ENCODE peak calls at places on chromosomes 12 and 14, in five cellular contexts. One of them, this sample, is unnamed.

GRCh38 chr14:69481815-69482568 is 2.5 kb upstream of the PLEKHD1 start:
- DNase-seq in cardiac fibroblast: no peak
- DNase-seq in foreskin fibroblast: no peak
- DNase-seq in astrocyte of the spinal cord: no peak
- DNase-seq in astrocyte of the cerebellum: no peak
- DNase-seq in this sample: no peak

GRCh38 chr14:47300801-47301200 is 374.6 kb downstream of the MDGA2 start:
- DNase-seq in astrocyte of the cerebellum: no peak
- DNase-seq in cardiac fibroblast: no peak
- DNase-seq in foreskin fibroblast: no peak
- DNase-seq in astrocyte of the spinal cord: peak
- DNase-seq in this sample: peak

GRCh38 chr14:33280646-33281045 is 342.0 kb downstream of the NPAS3 start:
- DNase-seq in foreskin fibroblast: peak
- DNase-seq in astrocyte of the cerebellum: no peak
- DNase-seq in cardiac fibroblast: peak
- DNase-seq in astrocyte of the spinal cord: peak
- DNase-seq in this sample: peak

GRCh38 chr12:101670007-101670671 is 27.3 kb upstream of the CHPT1 start:
- DNase-seq in cardiac fibroblast: peak
- DNase-seq in astrocyte of the spinal cord: peak
- DNase-seq in foreskin fibroblast: peak
- DNase-seq in astrocyte of the cerebellum: peak
- DNase-seq in this sample: peak

GRCh38 chr12:15856097-15856982 is 25.8 kb upstream of the STRAP start:
- DNase-seq in foreskin fibroblast: peak
- DNase-seq in astrocyte of the spinal cord: peak
- DNase-seq in cardiac fibroblast: peak
- DNase-seq in astrocyte of the cerebellum: peak
- DNase-seq in this sample: peak

GRCh38 chr12:4282892-4283511 is 9.4 kb downstream of the CCND2 start:
- DNase-seq in cardiac fibroblast: no peak
- DNase-seq in astrocyte of the spinal cord: no peak
- DNase-seq in astrocyte of the cerebellum: no peak
- DNase-seq in foreskin fibroblast: no peak
- DNase-seq in this sample: no peak

GRCh38 chr12:93107514-93107942 is 178.4 kb upstream of the EEA1 start:
- DNase-seq in foreskin fibroblast: peak
- DNase-seq in astrocyte of the spinal cord: peak
- DNase-seq in cardiac fibroblast: no peak
- DNase-seq in astrocyte of the cerebellum: no peak
- DNase-seq in this sample: no peak

GRCh38 chr14:80587096-80587724 is 354.3 kb downstream of the CEP128 start:
- DNase-seq in foreskin fibroblast: peak
- DNase-seq in cardiac fibroblast: peak
- DNase-seq in astrocyte of the cerebellum: peak
- DNase-seq in astrocyte of the spinal cord: peak
- DNase-seq in this sample: peak

DNA sequence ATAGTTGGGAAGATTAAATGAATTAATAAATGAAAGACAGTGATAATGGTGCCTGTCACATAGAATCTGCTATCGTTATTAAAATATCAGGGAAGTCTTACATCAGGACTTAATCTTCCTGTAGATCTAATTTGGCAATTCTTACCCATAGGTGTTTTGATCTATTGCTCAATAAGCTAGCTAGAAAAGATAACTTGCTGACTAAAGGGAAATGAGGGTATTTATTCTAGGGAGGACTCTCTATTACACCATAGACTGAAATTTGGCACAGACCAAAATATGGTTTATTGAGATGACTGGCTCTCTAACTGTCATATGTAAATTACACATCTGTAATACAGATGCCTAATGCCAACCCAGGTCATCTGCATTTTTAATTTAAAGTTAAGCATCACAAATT is 11.5 kb downstream of the HAL start:
- DNase-seq in astrocyte of the spinal cord: no peak
- DNase-seq in cardiac fibroblast: no peak
- DNase-seq in astrocyte of the cerebellum: no peak
- DNase-seq in foreskin fibroblast: no peak
- DNase-seq in this sample: no peak
- H3K4me3 ChIP-seq in astrocyte of the spinal cord: no peak
- H3K4me3 ChIP-seq in cardiac fibroblast: no peak
- H3K4me3 ChIP-seq in astrocyte of the cerebellum: no peak
- H3K4me3 ChIP-seq in foreskin fibroblast: no peak
- H3K4me3 ChIP-seq in this sample: no peak

DNA sequence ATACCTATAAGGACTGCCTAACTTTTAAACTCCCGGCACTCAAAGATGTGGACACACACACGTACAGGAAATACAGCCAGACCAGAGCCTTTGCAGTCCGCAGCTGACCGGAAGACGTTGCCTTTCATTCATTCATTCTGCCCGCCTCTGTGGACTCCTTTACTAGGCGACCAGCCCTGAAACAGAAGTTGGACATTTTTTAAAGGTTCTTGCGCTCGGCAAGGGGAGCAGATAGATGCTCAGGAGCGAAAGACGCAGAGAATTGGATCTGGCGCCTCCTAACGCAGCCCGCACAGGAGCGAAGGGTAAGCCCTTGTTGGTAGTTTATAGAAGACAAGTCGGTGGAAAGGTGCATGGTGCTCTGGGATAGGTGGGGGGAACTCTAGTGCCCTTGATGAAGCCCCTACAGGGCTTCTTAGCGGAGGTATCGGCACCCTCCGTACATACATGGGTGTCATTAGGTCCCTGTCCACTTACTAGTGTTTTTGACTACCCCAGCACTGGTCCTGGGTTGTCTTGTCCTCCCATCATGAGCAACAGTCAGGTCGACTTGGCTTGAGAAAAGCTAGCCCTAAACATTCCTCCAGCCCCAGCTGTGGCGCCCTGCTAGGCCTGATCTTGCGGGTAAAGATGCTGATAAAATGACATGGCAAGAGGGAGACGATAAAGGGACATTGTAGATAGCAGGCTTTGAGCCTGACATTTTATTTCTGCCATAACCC is at the start of gene KDM2B:
- DNase-seq in cardiac fibroblast: peak
- DNase-seq in astrocyte of the cerebellum: no peak
- DNase-seq in astrocyte of the spinal cord: peak
- DNase-seq in foreskin fibroblast: peak
- DNase-seq in this sample: peak
- TF ChIP-seq CTCF in cardiac fibroblast: no peak
- TF ChIP-seq CTCF in astrocyte of the cerebellum: no peak
- TF ChIP-seq CTCF in astrocyte of the spinal cord: no peak
- TF ChIP-seq CTCF in foreskin fibroblast: no peak
- TF ChIP-seq CTCF in this sample: no peak

GRCh38 chr12:14280921-14281320 is 84.6 kb upstream of the ATF7IP start:
- DNase-seq in astrocyte of the spinal cord: no peak
- DNase-seq in astrocyte of the cerebellum: no peak
- DNase-seq in cardiac fibroblast: no peak
- DNase-seq in foreskin fibroblast: no peak
- DNase-seq in this sample: no peak
- H3K4me3 ChIP-seq in astrocyte of the spinal cord: no peak
- H3K4me3 ChIP-seq in astrocyte of the cerebellum: no peak
- H3K4me3 ChIP-seq in cardiac fibroblast: no peak
- H3K4me3 ChIP-seq in foreskin fibroblast: no peak
- H3K4me3 ChIP-seq in this sample: no peak

GRCh38 chr12:10959777-10960176 is 20.7 kb upstream of the TAS2R14 start:
- DNase-seq in foreskin fibroblast: peak
- DNase-seq in cardiac fibroblast: no peak
- DNase-seq in astrocyte of the spinal cord: no peak
- DNase-seq in astrocyte of the cerebellum: no peak
- DNase-seq in this sample: peak
- TF ChIP-seq CTCF in foreskin fibroblast: no peak
- TF ChIP-seq CTCF in cardiac fibroblast: no peak
- TF ChIP-seq CTCF in astrocyte of the spinal cord: no peak
- TF ChIP-seq CTCF in astrocyte of the cerebellum: no peak
- TF ChIP-seq CTCF in this sample: no peak

DNA sequence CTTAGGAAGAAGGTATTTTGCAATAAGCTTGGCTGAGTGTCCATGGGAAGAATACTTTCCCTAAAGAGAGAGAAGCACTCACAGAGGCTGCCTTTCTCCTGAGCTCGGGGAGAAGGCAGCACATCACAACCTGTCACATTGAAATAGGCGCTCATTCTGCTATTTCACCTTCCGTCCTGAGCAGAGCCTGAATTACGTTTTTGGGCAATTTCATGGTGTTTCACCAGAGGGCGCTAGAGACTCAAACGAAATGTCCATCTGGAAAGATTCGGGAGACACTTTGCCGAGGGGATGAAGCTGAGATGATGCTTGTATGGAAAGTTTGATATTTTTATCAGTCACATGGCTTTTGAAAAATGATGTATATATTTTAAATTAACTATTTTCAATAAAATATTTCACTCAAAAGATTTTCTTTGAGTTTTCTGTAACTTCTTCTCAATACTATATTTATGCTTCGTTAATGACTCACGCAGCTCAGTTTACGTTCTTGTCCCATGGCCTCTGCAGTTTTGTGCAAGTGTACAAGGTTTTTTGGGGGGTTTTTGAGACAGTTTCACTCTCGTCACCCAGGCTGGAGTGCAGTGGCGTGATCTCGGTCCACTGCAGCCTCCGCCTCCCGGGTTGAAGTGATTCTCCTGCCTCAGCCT is 17.4 kb upstream of the B4GALNT3 start:
- DNase-seq in cardiac fibroblast: peak
- DNase-seq in foreskin fibroblast: peak
- DNase-seq in astrocyte of the spinal cord: peak
- DNase-seq in astrocyte of the cerebellum: peak
- DNase-seq in this sample: peak
- H3K4me3 ChIP-seq in cardiac fibroblast: no peak
- H3K4me3 ChIP-seq in foreskin fibroblast: no peak
- H3K4me3 ChIP-seq in astrocyte of the spinal cord: no peak
- H3K4me3 ChIP-seq in astrocyte of the cerebellum: no peak
- H3K4me3 ChIP-seq in this sample: no peak

GRCh38 chr14:24409956-24410355 is 11.2 kb downstream of the NYNRIN start:
- DNase-seq in astrocyte of the cerebellum: no peak
- DNase-seq in cardiac fibroblast: no peak
- DNase-seq in foreskin fibroblast: no peak
- DNase-seq in astrocyte of the spinal cord: no peak
- DNase-seq in this sample: no peak

GRCh38 chr14:24409217-24409616 is 10.4 kb downstream of the NYNRIN start:
- DNase-seq in cardiac fibroblast: no peak
- DNase-seq in astrocyte of the cerebellum: no peak
- DNase-seq in foreskin fibroblast: no peak
- DNase-seq in astrocyte of the spinal cord: no peak
- DNase-seq in this sample: no peak

GRCh38 chr14:24414077-24414476 is 15.3 kb downstream of the NYNRIN start:
- DNase-seq in astrocyte of the spinal cord: no peak
- DNase-seq in cardiac fibroblast: no peak
- DNase-seq in foreskin fibroblast: no peak
- DNase-seq in astrocyte of the cerebellum: no peak
- DNase-seq in this sample: no peak

GRCh38 chr14:24408764-24409163 is 10.0 kb downstream of the NYNRIN start:
- DNase-seq in astrocyte of the spinal cord: no peak
- DNase-seq in cardiac fibroblast: no peak
- DNase-seq in astrocyte of the cerebellum: no peak
- DNase-seq in foreskin fibroblast: peak
- DNase-seq in this sample: no peak

DNA sequence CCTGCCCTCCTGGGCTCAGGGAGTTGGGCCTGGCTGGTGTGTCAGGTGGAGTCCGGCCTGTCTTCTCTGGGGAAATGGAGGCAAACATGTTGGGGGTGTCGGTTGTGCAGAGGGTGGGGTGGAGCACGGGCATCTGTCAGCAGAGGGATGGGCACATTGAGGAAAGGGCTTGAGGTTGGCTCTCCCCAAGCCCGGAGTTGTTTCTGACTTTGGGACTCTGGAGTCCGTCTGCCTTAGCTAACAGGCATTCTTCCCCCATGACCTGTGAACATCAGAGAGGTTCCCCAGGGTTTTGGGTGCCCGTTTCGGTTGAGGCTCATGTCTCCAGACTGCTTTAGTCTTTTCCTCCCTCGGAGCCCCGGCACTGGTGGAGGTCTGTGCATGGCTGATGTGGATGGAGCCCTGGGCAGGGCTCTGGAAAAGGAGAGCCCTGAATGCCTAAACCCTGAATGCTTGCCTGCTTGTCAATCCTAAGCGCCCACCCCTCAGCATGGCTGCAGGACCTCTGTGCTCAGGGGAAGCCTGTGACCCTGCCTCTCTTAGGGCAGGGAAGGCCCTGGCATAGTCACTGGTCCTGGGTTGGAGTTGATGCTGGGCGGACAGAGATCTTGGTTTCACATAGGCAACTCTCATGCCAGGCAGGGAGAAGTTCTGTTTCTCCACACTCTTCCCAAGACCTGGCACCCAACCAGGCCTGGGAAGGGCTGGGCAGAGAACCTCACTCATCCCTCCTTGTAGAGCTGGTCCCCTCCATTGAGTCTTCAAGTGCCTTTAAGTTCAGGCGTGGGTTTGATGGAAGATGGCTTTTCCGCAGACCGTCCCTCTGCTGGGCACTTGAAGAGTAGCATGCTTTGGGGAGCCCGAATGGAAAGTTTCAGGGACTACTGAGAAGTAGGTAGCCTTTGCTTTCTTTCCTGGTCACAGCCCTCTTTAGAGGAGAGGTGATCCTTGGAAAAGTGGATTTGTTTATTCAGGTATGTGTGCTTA is 13.0 kb downstream of the NYNRIN start:
- DNase-seq in astrocyte of the cerebellum: peak
- DNase-seq in foreskin fibroblast: peak
- DNase-seq in astrocyte of the spinal cord: peak
- DNase-seq in cardiac fibroblast: peak
- DNase-seq in this sample: peak
- TF ChIP-seq CTCF in astrocyte of the cerebellum: peak
- TF ChIP-seq CTCF in foreskin fibroblast: peak
- TF ChIP-seq CTCF in astrocyte of the spinal cord: peak
- TF ChIP-seq CTCF in cardiac fibroblast: peak
- TF ChIP-seq CTCF in this sample: peak

This sample was measured in fibroblast of pulmonary artery.